ENCODE peak calls at places on chromosomes 5 and 9, in seven cellular contexts. One of them, this sample, is unnamed.
A peak's percentile ranks its signal among the peaks of the same experiment; 100 is the strongest.

GRCh38 chr5:97297063-97297715 is 114.1 kb upstream of the RIOK2 start:
- DNase-seq in AG09309: no peak
- DNase-seq in astrocyte: peak; percentile 1
- DNase-seq in GM06990: peak; percentile 5
- DNase-seq in bronchial epithelial cell: peak; percentile 37
- DNase-seq in OCI-LY7: peak; percentile 24
- DNase-seq in CD8-positive, alpha-beta memory T cell: no peak
- DNase-seq in this sample: no peak

GRCh38 chr9:4137755-4138154 is 162.1 kb downstream of the GLIS3 start:
- DNase-seq in astrocyte: peak; percentile 72
- DNase-seq in GM06990: no peak
- DNase-seq in CD8-positive, alpha-beta memory T cell: no peak
- DNase-seq in OCI-LY7: no peak
- DNase-seq in bronchial epithelial cell: peak; percentile 91
- DNase-seq in AG09309: peak; percentile 51
- DNase-seq in this sample: no peak

GRCh38 chr9:138069731-138070456 is 192.3 kb downstream of the CACNA1B start:
- DNase-seq in OCI-LY7: no peak
- DNase-seq in astrocyte: no peak
- DNase-seq in GM06990: no peak
- DNase-seq in bronchial epithelial cell: no peak
- DNase-seq in CD8-positive, alpha-beta memory T cell: no peak
- DNase-seq in AG09309: no peak
- DNase-seq in this sample: no peak

GRCh38 chr9:107925756-107926297 is 436.3 kb upstream of the KLF4 start:
- DNase-seq in OCI-LY7: no peak
- DNase-seq in AG09309: no peak
- DNase-seq in bronchial epithelial cell: no peak
- DNase-seq in GM06990: no peak
- DNase-seq in astrocyte: no peak
- DNase-seq in CD8-positive, alpha-beta memory T cell: no peak
- DNase-seq in this sample: no peak

GRCh38 chr9:77648458-77649108 is 461 bp upstream of the GNA14 start:
- DNase-seq in GM06990: no peak
- DNase-seq in bronchial epithelial cell: peak; percentile 7
- DNase-seq in OCI-LY7: no peak
- DNase-seq in CD8-positive, alpha-beta memory T cell: no peak
- DNase-seq in astrocyte: peak; percentile 11
- DNase-seq in AG09309: no peak
- DNase-seq in this sample: no peak

GRCh38 chr5:93236807-93237421 is 344.1 kb downstream of the NR2F1-AS1 start:
- DNase-seq in AG09309: no peak
- DNase-seq in CD8-positive, alpha-beta memory T cell: no peak
- DNase-seq in bronchial epithelial cell: peak; percentile 84
- DNase-seq in astrocyte: peak; percentile 69
- DNase-seq in GM06990: no peak
- DNase-seq in OCI-LY7: no peak
- DNase-seq in this sample: no peak

GRCh38 chr5:139650689-139651501 is 2.7 kb downstream of the CXXC5 start:
- DNase-seq in GM06990: no peak
- DNase-seq in CD8-positive, alpha-beta memory T cell: no peak
- DNase-seq in astrocyte: no peak
- DNase-seq in OCI-LY7: no peak
- DNase-seq in AG09309: no peak
- DNase-seq in bronchial epithelial cell: no peak
- DNase-seq in this sample: no peak

GRCh38 chr5:14109041-14109747 is 33.9 kb upstream of the TRIO start:
- DNase-seq in GM06990: peak; percentile 52
- DNase-seq in OCI-LY7: no peak
- DNase-seq in CD8-positive, alpha-beta memory T cell: no peak
- DNase-seq in astrocyte: peak; percentile 56
- DNase-seq in bronchial epithelial cell: peak; percentile 86
- DNase-seq in AG09309: peak; percentile 55
- DNase-seq in this sample: no peak

GRCh38 chr5:73947876-73948275 is 321.9 kb downstream of the ARHGEF28 start:
- DNase-seq in AG09309: no peak
- DNase-seq in CD8-positive, alpha-beta memory T cell: no peak
- DNase-seq in GM06990: no peak
- DNase-seq in bronchial epithelial cell: no peak
- DNase-seq in astrocyte: no peak
- DNase-seq in OCI-LY7: no peak
- DNase-seq in this sample: no peak

GRCh38 chr5:191036-191948 is at the start of gene LRRC14B:
- DNase-seq in astrocyte: no peak
- DNase-seq in GM06990: peak; percentile 60
- DNase-seq in CD8-positive, alpha-beta memory T cell: peak; percentile 32
- DNase-seq in bronchial epithelial cell: no peak
- DNase-seq in AG09309: no peak
- DNase-seq in OCI-LY7: peak; percentile 92
- DNase-seq in this sample: no peak

GRCh38 chr9:137022620-137023008 is 5.4 kb downstream of the ABCA2 start:
- DNase-seq in OCI-LY7: no peak
- DNase-seq in CD8-positive, alpha-beta memory T cell: no peak
- DNase-seq in GM06990: no peak
- DNase-seq in AG09309: no peak
- DNase-seq in astrocyte: no peak
- DNase-seq in bronchial epithelial cell: no peak
- DNase-seq in this sample: no peak

GRCh38 chr9:69861011-69861410 is 40.4 kb downstream of the CFAP95 start:
- DNase-seq in bronchial epithelial cell: peak; percentile 69
- DNase-seq in AG09309: no peak
- DNase-seq in OCI-LY7: no peak
- DNase-seq in astrocyte: no peak
- DNase-seq in CD8-positive, alpha-beta memory T cell: no peak
- DNase-seq in GM06990: no peak
- DNase-seq in this sample: no peak

GRCh38 chr9:78132688-78133033 is 101.0 kb upstream of the GNAQ start:
- DNase-seq in astrocyte: no peak
- DNase-seq in OCI-LY7: peak; percentile 43
- DNase-seq in bronchial epithelial cell: no peak
- DNase-seq in GM06990: no peak
- DNase-seq in AG09309: no peak
- DNase-seq in CD8-positive, alpha-beta memory T cell: no peak
- DNase-seq in this sample: peak; percentile 30

GRCh38 chr9:94086961-94087360 is 2.7 kb downstream of the PTPDC1 start:
- DNase-seq in astrocyte: no peak
- DNase-seq in OCI-LY7: no peak
- DNase-seq in bronchial epithelial cell: no peak
- DNase-seq in AG09309: no peak
- DNase-seq in CD8-positive, alpha-beta memory T cell: no peak
- DNase-seq in GM06990: no peak
- DNase-seq in this sample: no peak

GRCh38 chr5:131366428-131366827 is 102.6 kb downstream of the CDC42SE2 start:
- DNase-seq in GM06990: no peak
- DNase-seq in CD8-positive, alpha-beta memory T cell: no peak
- DNase-seq in bronchial epithelial cell: no peak
- DNase-seq in OCI-LY7: no peak
- DNase-seq in AG09309: no peak
- DNase-seq in astrocyte: no peak
- DNase-seq in this sample: no peak

GRCh38 chr5:132063090-132063911 is 2.8 kb downstream of the IL3 start:
- DNase-seq in CD8-positive, alpha-beta memory T cell: peak; percentile 83
- DNase-seq in AG09309: no peak
- DNase-seq in bronchial epithelial cell: peak; percentile 39
- DNase-seq in astrocyte: peak; percentile 18
- DNase-seq in GM06990: peak; percentile 47
- DNase-seq in OCI-LY7: peak; percentile 75
- DNase-seq in this sample: peak; percentile 79

GRCh38 chr5:135930949-135931295 is 23.9 kb downstream of the LECT2 start:
- DNase-seq in CD8-positive, alpha-beta memory T cell: no peak
- DNase-seq in astrocyte: no peak
- DNase-seq in OCI-LY7: no peak
- DNase-seq in AG09309: no peak
- DNase-seq in GM06990: no peak
- DNase-seq in bronchial epithelial cell: no peak
- DNase-seq in this sample: no peak
- H3K4me3 ChIP-seq in CD8-positive, alpha-beta memory T cell: no peak overlapping the region
- H3K4me3 ChIP-seq in astrocyte: peak overlapping the region; percentile 49
- H3K4me3 ChIP-seq in OCI-LY7: no peak overlapping the region
- H3K4me3 ChIP-seq in AG09309: no peak overlapping the region
- H3K4me3 ChIP-seq in GM06990: no peak overlapping the region
- H3K4me3 ChIP-seq in bronchial epithelial cell: no peak overlapping the region
- H3K4me3 ChIP-seq in this sample: no peak overlapping the region

DNA sequence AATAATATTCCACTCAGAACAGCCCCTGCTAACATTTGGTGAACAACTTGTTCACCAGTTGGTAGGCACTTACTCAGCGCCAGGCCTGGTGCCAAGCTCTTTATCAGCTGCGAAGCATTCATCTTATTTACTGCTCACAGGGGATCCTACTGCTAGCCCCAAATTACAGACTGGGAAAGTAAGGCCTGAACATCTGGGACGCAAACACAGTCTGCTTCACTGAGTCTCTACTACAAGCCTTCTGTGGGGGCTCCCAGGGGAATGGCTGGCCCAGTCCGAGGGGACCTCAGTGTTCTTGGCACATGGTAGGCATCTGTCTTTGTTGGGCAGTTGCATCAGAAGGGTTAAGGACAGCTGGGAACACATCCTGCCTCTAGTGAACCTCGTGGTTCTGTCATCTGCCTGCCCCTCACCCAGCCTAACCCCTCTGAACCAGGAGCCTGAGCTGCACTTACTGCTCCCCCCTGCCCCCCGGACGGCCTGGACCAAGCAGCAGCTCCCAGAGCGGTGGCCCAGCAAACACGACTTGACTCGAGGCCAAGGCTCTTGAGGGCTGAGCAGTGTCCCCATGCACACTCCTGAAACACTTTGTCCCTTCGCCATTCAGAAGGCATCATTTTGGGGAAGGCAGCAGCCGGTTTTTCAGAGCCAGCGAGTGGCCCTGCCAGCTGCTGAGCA is at the start of gene PHYHD1:
- DNase-seq in astrocyte: peak; percentile 72
- DNase-seq in AG09309: no peak
- DNase-seq in OCI-LY7: peak; percentile 87
- DNase-seq in CD8-positive, alpha-beta memory T cell: no peak
- DNase-seq in GM06990: no peak
- DNase-seq in bronchial epithelial cell: peak; percentile 71
- DNase-seq in this sample: no peak
- H3K4me3 ChIP-seq in astrocyte: no peak within 1 kb of the TSS
- H3K4me3 ChIP-seq in AG09309: no peak within 1 kb of the TSS
- H3K4me3 ChIP-seq in OCI-LY7: peak within 1 kb of the TSS; percentile 79
- H3K4me3 ChIP-seq in CD8-positive, alpha-beta memory T cell: no peak within 1 kb of the TSS
- H3K4me3 ChIP-seq in GM06990: no peak within 1 kb of the TSS
- H3K4me3 ChIP-seq in bronchial epithelial cell: no peak within 1 kb of the TSS
- H3K4me3 ChIP-seq in this sample: no peak within 1 kb of the TSS

DNA sequence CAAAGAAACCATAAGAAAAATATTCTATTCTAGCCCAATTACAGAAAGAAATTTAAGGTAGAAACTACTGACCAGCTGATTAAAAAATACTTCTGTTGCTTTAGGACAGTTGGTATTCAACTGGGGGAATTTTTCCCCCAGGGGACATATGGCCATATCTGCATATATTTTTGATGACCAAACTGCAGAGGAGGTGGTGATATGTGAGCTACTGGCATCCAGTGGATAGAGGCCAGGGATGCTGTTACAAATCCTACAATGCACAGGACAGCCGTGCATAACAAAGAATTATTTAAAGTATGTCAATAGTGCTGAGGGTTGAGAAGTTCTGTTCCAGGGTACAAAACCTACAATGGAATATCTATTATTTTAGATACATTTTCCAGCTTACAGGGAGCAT is 24.0 kb downstream of the ZFR start:
- DNase-seq in GM06990: no peak
- DNase-seq in CD8-positive, alpha-beta memory T cell: no peak
- DNase-seq in OCI-LY7: no peak
- DNase-seq in bronchial epithelial cell: no peak
- DNase-seq in astrocyte: peak; percentile 41
- DNase-seq in AG09309: no peak
- DNase-seq in this sample: no peak
- H3K4me3 ChIP-seq in GM06990: no peak overlapping the region
- H3K4me3 ChIP-seq in CD8-positive, alpha-beta memory T cell: no peak overlapping the region
- H3K4me3 ChIP-seq in OCI-LY7: no peak overlapping the region
- H3K4me3 ChIP-seq in bronchial epithelial cell: no peak overlapping the region
- H3K4me3 ChIP-seq in astrocyte: no peak overlapping the region
- H3K4me3 ChIP-seq in AG09309: no peak overlapping the region
- H3K4me3 ChIP-seq in this sample: no peak overlapping the region

DNA sequence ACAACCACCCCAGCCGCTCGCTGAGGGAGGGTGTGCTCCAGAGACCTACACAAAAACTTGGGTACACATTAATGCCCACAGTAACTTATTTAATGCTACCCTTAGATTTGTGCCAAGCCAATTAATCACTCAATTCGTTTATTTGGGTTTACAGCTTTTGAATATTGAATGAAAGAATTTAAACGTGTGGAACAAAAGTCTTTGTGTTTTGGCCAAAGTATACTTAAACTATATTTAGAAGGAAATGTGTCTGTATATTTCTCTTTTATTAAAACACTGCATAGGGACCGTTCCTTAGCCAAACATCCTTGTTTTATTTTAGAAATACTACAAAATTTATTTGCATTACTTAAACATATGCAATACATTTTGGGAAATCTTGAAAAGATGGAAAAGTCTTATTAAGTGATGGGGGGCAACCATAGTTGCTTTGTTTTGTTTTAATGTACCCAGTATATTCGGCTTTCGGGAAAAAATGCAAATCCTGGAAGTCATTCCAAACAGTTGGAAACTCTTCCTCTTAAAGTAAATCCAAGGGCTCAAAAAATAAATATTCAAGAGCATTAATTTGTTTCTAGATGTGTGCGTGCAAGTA is 11.8 kb downstream of the ZNF608 start:
- DNase-seq in OCI-LY7: no peak
- DNase-seq in bronchial epithelial cell: no peak
- DNase-seq in astrocyte: no peak
- DNase-seq in AG09309: no peak
- DNase-seq in GM06990: no peak
- DNase-seq in CD8-positive, alpha-beta memory T cell: no peak
- DNase-seq in this sample: no peak
- H3K4me3 ChIP-seq in OCI-LY7: peak overlapping the region; percentile 85
- H3K4me3 ChIP-seq in bronchial epithelial cell: no peak overlapping the region
- H3K4me3 ChIP-seq in astrocyte: peak overlapping the region; percentile 42
- H3K4me3 ChIP-seq in AG09309: no peak overlapping the region
- H3K4me3 ChIP-seq in GM06990: peak overlapping the region; percentile 47
- H3K4me3 ChIP-seq in CD8-positive, alpha-beta memory T cell: no peak overlapping the region
- H3K4me3 ChIP-seq in this sample: no peak overlapping the region

DNA sequence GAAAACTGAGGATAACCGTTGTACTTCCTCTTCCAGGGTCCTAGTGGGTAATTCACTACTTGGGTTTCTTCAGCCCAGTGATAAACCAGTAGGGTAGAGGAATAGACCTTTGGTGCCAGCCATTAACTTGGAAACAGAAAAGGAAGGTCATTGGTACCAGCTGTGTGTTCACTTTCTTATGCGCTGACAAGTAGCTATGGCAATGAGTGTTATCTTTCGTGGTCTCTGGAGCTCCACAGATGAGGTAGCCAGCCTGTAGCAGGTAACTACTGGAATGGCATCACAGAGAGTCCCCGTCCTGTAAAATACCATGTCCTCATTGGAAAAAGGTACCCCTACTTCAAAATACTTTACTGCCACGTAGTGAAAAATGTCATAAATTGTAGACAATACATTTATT is 2.3 kb downstream of the UHRF2 start:
- DNase-seq in CD8-positive, alpha-beta memory T cell: no peak
- DNase-seq in astrocyte: no peak
- DNase-seq in OCI-LY7: peak; percentile 27
- DNase-seq in GM06990: no peak
- DNase-seq in bronchial epithelial cell: no peak
- DNase-seq in AG09309: no peak
- DNase-seq in this sample: no peak
- H3K4me3 ChIP-seq in CD8-positive, alpha-beta memory T cell: no peak overlapping the region
- H3K4me3 ChIP-seq in astrocyte: peak overlapping the region; percentile 85
- H3K4me3 ChIP-seq in OCI-LY7: peak overlapping the region; percentile 83
- H3K4me3 ChIP-seq in GM06990: peak overlapping the region; percentile 94
- H3K4me3 ChIP-seq in bronchial epithelial cell: no peak overlapping the region
- H3K4me3 ChIP-seq in AG09309: peak overlapping the region; percentile 73
- H3K4me3 ChIP-seq in this sample: peak overlapping the region; percentile 67